ENCODE peak calls at places on chromosome 17, in nine cellular contexts. K, F, N, S, W, Z, D, B and A are unnamed samples.
A peak's percentile ranks its signal among the peaks of the same experiment; 100 is the strongest.

GRCh38 chr17:74851612-74852236 is 8.0 kb downstream of the GRIN2C start:
- DNase-seq in K (no peak), F (no peak), N (no peak), S (no peak), W (no peak), Z (no peak), D (no peak), B (no peak), A (no peak)

GRCh38 chr17:76472258-76472645 is 4.8 kb downstream of the AANAT start:
- DNase-seq in K (no peak), F (no peak), N (no peak), S (no peak), W (no peak), Z (no peak), D (no peak), B (no peak), A (no peak)

GRCh38 chr17:1329745-1330343 is 50.4 kb downstream of the TRARG1 start:
- DNase-seq in K (no peak), F (no peak), N (no peak), S (no peak), W (no peak), Z (no peak), D (no peak), B (no peak), A (no peak)

GRCh38 chr17:14525551-14526455 is 224.9 kb downstream of the HS3ST3B1 start:
- DNase-seq in K (no peak), F (no peak), N (no peak), S (no peak), W (no peak), Z (peak; percentile 14), D (no peak), B (no peak), A (no peak)

GRCh38 chr17:57464191-57464864 is 208.0 kb downstream of the MSI2 start:
- DNase-seq in K (peak; percentile 68), F (no peak), N (no peak), S (no peak), W (no peak), Z (no peak), D (no peak), B (peak; percentile 25), A (no peak)

GRCh38 chr17:51703364-51704341 is 443.3 kb downstream of the UTP18 start:
- DNase-seq in K (peak; percentile 68), F (no peak), N (no peak), S (no peak), W (no peak), Z (no peak), D (no peak), B (peak; percentile 63), A (no peak)

GRCh38 chr17:50199651-50200446 is 1.6 kb downstream of the COL1A1 start:
- DNase-seq in K (peak; percentile 87), F (peak; percentile 65), N (peak; percentile 93), S (peak; percentile 71), W (peak; percentile 79), Z (peak; percentile 91), D (peak; percentile 18), B (peak; percentile 94), A (peak; percentile 71)

GRCh38 chr17:37824534-37825485 is 80.0 kb upstream of the HNF1B start:
- DNase-seq in K (no peak), F (no peak), N (peak; percentile 62), S (no peak), W (no peak), Z (peak; percentile 79), D (no peak), B (peak; percentile 65), A (no peak)

GRCh38 chr17:49501496-49501895 is 6.4 kb downstream of the NGFR start:
- DNase-seq in K (no peak), F (no peak), N (no peak), S (no peak), W (no peak), Z (no peak), D (no peak), B (no peak), A (no peak)

GRCh38 chr17:79921411-79922160 is 82.3 kb upstream of the CBX4 start:
- DNase-seq in K (peak; percentile 3), F (no peak), N (no peak), S (no peak), W (peak; percentile 64), Z (no peak), D (no peak), B (no peak), A (no peak)

GRCh38 chr17:33145941-33146340 is 147.2 kb downstream of the ASIC2 start:
- DNase-seq in K (no peak), F (no peak), N (no peak), S (peak; percentile 3), W (no peak), Z (no peak), D (no peak), B (no peak), A (no peak)

GRCh38 chr17:4536259-4536741 is 18.9 kb downstream of the MYBBP1A start:
- DNase-seq in K (no peak), F (no peak), N (no peak), S (peak; percentile 28), W (no peak), Z (no peak), D (peak; percentile 47), B (peak; percentile 22), A (no peak)

GRCh38 chr17:63621229-63621683 is 961 bp upstream of the MAP3K3 start:
- DNase-seq in K (no peak), F (no peak), N (no peak), S (no peak), W (no peak), Z (no peak), D (no peak), B (no peak), A (no peak)

GRCh38 chr17:388087-388486 is 35.5 kb upstream of the RPH3AL start:
- DNase-seq in K (no peak), F (no peak), N (no peak), S (no peak), W (no peak), Z (no peak), D (no peak), B (no peak), A (no peak)

GRCh38 chr17:22464041-22464440 is 771.7 kb downstream of the KCNJ18 start:
- DNase-seq in K (no peak), F (no peak), N (no peak), S (no peak), W (no peak), Z (no peak), D (no peak), B (no peak), A (no peak)

GRCh38 chr17:75323043-75323591 is 33.9 kb upstream of the SLC25A19 start:
- DNase-seq in K (peak; percentile 71), F (peak; percentile 93), N (peak; percentile 84), S (peak; percentile 81), W (no peak), Z (peak; percentile 91), D (peak; percentile 87), B (peak; percentile 88), A (no peak)

GRCh38 chr17:76996741-76997694 is 128.8 kb downstream of the MGAT5B start:
- DNase-seq in K (no peak), F (peak; percentile 15), N (no peak), S (no peak), W (no peak), Z (no peak), D (no peak), B (no peak), A (no peak)

GRCh38 chr17:80109713-80110446 is 8.5 kb downstream of the GAA start:
- DNase-seq in K (no peak), F (no peak), N (no peak), S (no peak), W (no peak), Z (no peak), D (no peak), B (no peak), A (no peak)

GRCh38 chr17:46832945-46833839 is 14.7 kb upstream of the WNT3 start:
- DNase-seq in K (no peak), F (no peak), N (peak; percentile 82), S (peak; percentile 43), W (no peak), Z (no peak), D (peak; percentile 42), B (peak; percentile 88), A (no peak)

GRCh38 chr17:80738406-80738805 is 193.8 kb downstream of the RPTOR start:
- DNase-seq in K (no peak), F (no peak), N (no peak), S (no peak), W (no peak), Z (no peak), D (no peak), B (no peak), A (no peak)

GRCh38 chr17:1182831-1183578 is 3.2 kb upstream of the ABR start:
- DNase-seq in K (no peak), F (no peak), N (no peak), S (no peak), W (no peak), Z (no peak), D (no peak), B (no peak), A (no peak)

GRCh38 chr17:4144411-4144747 is 1.4 kb downstream of the CYB5D2 start:
- DNase-seq in K (no peak), F (no peak), N (no peak), S (no peak), W (no peak), Z (no peak), D (no peak), B (no peak), A (no peak)

GRCh38 chr17:38852771-38853291 is 690 bp downstream of the RPL23 start:
- DNase-seq in K (no peak), F (peak; percentile 16), N (no peak), S (no peak), W (no peak), Z (no peak), D (no peak), B (no peak), A (no peak)

GRCh38 chr17:31052187-31052889 is 42.4 kb upstream of the NF1 start:
- DNase-seq in K (peak; percentile 29), F (no peak), N (peak; percentile 98), S (peak; percentile 4), W (no peak), Z (peak; percentile 67), D (no peak), B (peak; percentile 98), A (no peak)

GRCh38 chr17:40320771-40321501 is 12.0 kb downstream of the RARA start:
- DNase-seq in K (peak; percentile 69), F (no peak), N (no peak), S (no peak), W (no peak), Z (no peak), D (no peak), B (no peak), A (no peak)

GRCh38 chr17:79349506-79350400 is 261.1 kb downstream of the RBFOX3 start:
- DNase-seq in K (no peak), F (no peak), N (no peak), S (no peak), W (no peak), Z (no peak), D (no peak), B (no peak), A (no peak)

GRCh38 chr17:77328823-77329740 is 188.3 kb downstream of the SEC14L1 start:
- DNase-seq in K (no peak), F (no peak), N (no peak), S (no peak), W (no peak), Z (no peak), D (no peak), B (no peak), A (no peak)

GRCh38 chr17:28698253-28698941 is 13.3 kb downstream of the PROCA1 start:
- DNase-seq in K (no peak), F (no peak), N (no peak), S (no peak), W (no peak), Z (peak; percentile 86), D (no peak), B (peak; percentile 37), A (no peak)

GRCh38 chr17:39609416-39610025 is 1.8 kb upstream of the NEUROD2 start:
- DNase-seq in K (no peak), F (no peak), N (no peak), S (no peak), W (no peak), Z (no peak), D (no peak), B (no peak), A (no peak)

GRCh38 chr17:7685533-7686220 is 1.6 kb downstream of the TP53 start:
- DNase-seq in K (peak; percentile 92), F (peak; percentile 91), N (peak; percentile 92), S (peak; percentile 93), W (peak; percentile 68), Z (peak; percentile 98), D (peak; percentile 91), B (peak; percentile 92), A (peak; percentile 73)

GRCh38 chr17:4956493-4957061 is 5.7 kb downstream of the ENO3 start:
- DNase-seq in K (no peak), F (peak; percentile 60), N (no peak), S (no peak), W (no peak), Z (no peak), D (no peak), B (no peak), A (no peak)